ENCODE peak calls at places on chromosomes 2 and 18, in seven cellular contexts. M is left lung, I is astrocyte, W is choroid plexus epithelial cell, Q is ovary, N is GM13977, H is BJ. F is an unnamed sample.
A peak's percentile ranks its signal among the peaks of the same experiment; 100 is the strongest.

GRCh38 chr2:9103663-9104277 is 100.3 kb upstream of the MBOAT2 start:
- DNase-seq in M (no peak), I (no peak), W (no peak), Q (no peak), N (no peak), H (no peak), F (no peak)

GRCh38 chr2:170025223-170025622 is 152.7 kb upstream of the MYO3B start:
- DNase-seq in M (no peak), I (no peak), W (no peak), Q (no peak), N (no peak), H (no peak), F (no peak)

GRCh38 chr2:228268756-228269155 is 87.3 kb upstream of the SPHKAP start:
- DNase-seq in M (no peak), I (no peak), W (no peak), Q (no peak), N (no peak), H (no peak), F (no peak)

GRCh38 chr2:25252291-25253152 is 84.1 kb upstream of the POMC start:
- DNase-seq in M (peak; percentile 88), I (peak; percentile 44), W (peak; percentile 64), Q (peak; percentile 89), N (peak; percentile 93), H (no peak), F (peak; percentile 90)

GRCh38 chr2:236344446-236344845 is 80.2 kb upstream of the ASB18 start:
- DNase-seq in M (no peak), I (no peak), W (no peak), Q (no peak), N (no peak), H (no peak), F (no peak)

GRCh38 chr2:177635696-177636095 is 243.1 kb downstream of the AGPS start:
- DNase-seq in M (no peak), I (no peak), W (no peak), Q (no peak), N (no peak), H (no peak), F (no peak)

GRCh38 chr2:235382091-235383000 is 111.5 kb upstream of the AGAP1 start:
- DNase-seq in M (no peak), I (no peak), W (no peak), Q (no peak), N (no peak), H (no peak), F (no peak)

GRCh38 chr2:45173513-45173912 is 164.3 kb upstream of the SIX2 start:
- DNase-seq in M (no peak), I (peak; percentile 92), W (peak; percentile 90), Q (no peak), N (no peak), H (peak; percentile 81), F (no peak)

GRCh38 chr2:140063356-140063755 is 1283.2 kb upstream of the NXPH2 start:
- DNase-seq in M (no peak), I (no peak), W (no peak), Q (no peak), N (no peak), H (no peak), F (peak; percentile 79)

GRCh38 chr2:220628252-220628651 is 943.9 kb downstream of the EPHA4 start:
- DNase-seq in M (no peak), I (no peak), W (no peak), Q (no peak), N (no peak), H (peak; percentile 3), F (no peak)

GRCh38 chr2:198004173-198004572 is 199.8 kb downstream of the PLCL1 start:
- DNase-seq in M (no peak), I (peak; percentile 2), W (no peak), Q (no peak), N (no peak), H (no peak), F (no peak)

GRCh38 chr2:96156011-96156820 is 11.0 kb upstream of the DUSP2 start:
- DNase-seq in M (no peak), I (no peak), W (no peak), Q (no peak), N (no peak), H (no peak), F (no peak)

GRCh38 chr2:74835831-74836674 is 2.1 kb downstream of the HK2 start:
- DNase-seq in M (no peak), I (peak; percentile 29), W (peak; percentile 60), Q (no peak), N (peak; percentile 78), H (no peak), F (peak; percentile 70)

GRCh38 chr2:46954951-46955571 is 39.5 kb upstream of the MCFD2 start:
- DNase-seq in M (no peak), I (peak; percentile 95), W (peak; percentile 81), Q (peak; percentile 79), N (no peak), H (peak; percentile 73), F (no peak)

GRCh38 chr18:40651163-40651562 is 1303.9 kb upstream of the PIK3C3 start:
- DNase-seq in M (no peak), I (no peak), W (no peak), Q (no peak), N (no peak), H (no peak), F (no peak)

GRCh38 chr2:119476301-119477117 is 44.9 kb downstream of the TMEM37 start:
- DNase-seq in M (peak; percentile 83), I (peak; percentile 36), W (peak; percentile 85), Q (peak; percentile 78), N (peak; percentile 84), H (no peak), F (peak; percentile 74)

GRCh38 chr18:35511833-35512232 is 14.1 kb upstream of the INO80C start:
- DNase-seq in M (no peak), I (no peak), W (no peak), Q (no peak), N (no peak), H (no peak), F (no peak)

GRCh38 chr2:54308186-54308585 is 52.2 kb upstream of the TSPYL6 start:
- DNase-seq in M (no peak), I (no peak), W (no peak), Q (no peak), N (no peak), H (peak; percentile 20), F (no peak)

GRCh38 chr2:152564754-152565551 is 152.3 kb downstream of the PRPF40A start:
- DNase-seq in M (no peak), I (no peak), W (no peak), Q (no peak), N (peak; percentile 39), H (no peak), F (no peak)

GRCh38 chr2:205407984-205408383 is 274.3 kb upstream of the NRP2 start:
- DNase-seq in M (no peak), I (peak; percentile 86), W (peak; percentile 78), Q (no peak), N (no peak), H (peak; percentile 67), F (peak; percentile 37)

GRCh38 chr2:151523825-151524224 is 114.1 kb downstream of the RIF1 start:
- DNase-seq in M (no peak), I (peak; percentile 3), W (no peak), Q (no peak), N (no peak), H (peak; percentile 4), F (no peak)

GRCh38 chr2:190376083-190376482 is 32.1 kb upstream of the MFSD6 start:
- DNase-seq in M (no peak), I (no peak), W (no peak), Q (no peak), N (no peak), H (no peak), F (no peak)

DNA sequence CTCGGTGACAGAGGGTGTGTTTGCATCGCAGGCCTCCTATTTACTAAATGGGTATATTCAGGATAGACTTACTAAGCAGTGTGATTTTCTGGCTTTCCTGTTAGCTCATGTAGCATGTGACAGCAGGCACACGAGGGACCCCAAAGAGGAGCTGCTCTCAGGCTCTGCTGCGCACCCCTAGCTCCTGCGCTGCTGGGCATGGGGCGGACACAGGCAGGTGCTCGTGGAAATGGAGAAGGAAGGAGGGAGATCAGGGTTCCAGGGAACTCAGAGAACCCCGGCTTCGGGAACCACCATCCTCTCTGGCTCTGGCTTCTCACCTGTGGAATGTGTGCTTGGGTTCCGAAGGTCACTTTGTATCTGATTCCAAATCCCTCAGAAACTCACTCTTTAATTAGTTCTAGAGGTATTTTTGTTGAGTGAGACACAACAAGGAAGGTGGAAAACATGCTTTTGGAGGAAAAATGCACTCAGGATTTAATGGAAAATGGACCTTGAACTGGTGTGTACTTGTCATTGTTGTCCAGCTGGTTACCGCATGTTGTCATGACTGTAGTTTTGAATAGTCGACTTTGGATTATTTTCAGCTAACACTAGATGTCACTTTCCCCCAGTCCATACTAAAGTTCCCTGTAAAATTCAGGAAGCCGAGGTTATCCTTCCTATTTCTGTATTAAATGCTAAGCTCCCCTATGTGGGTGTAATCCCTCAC is 3.5 kb downstream of the SNTG2 start:
- DNase-seq in M (peak; percentile 57), I (peak; percentile 2), W (peak; percentile 61), Q (no peak), N (no peak), H (peak; percentile 9), F (peak; percentile 29)
- TF ChIP-seq CTCF in M (no peak), I (peak; percentile 31), W (peak; percentile 47), Q (no peak), N (no peak), H (peak; percentile 49), F (peak; percentile 47)

DNA sequence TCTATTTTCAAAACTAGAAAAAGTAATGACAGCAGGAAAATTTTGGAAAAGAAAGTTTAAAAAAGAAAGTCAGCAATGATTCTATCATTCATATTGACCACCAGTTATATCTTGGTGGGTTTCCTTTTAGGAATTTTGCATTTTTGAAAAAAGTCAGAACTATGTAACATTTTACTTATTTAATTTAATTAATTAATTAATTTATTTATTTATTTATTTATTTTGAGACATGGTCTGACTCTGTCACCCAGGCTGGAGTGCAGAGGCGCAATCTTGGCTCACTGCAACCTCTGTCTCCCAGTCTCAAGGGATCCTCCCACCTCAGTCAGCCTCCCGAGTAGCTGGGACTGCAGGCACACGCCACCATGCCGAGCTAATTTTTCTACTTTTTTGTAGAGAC is 149.9 kb upstream of the ACAA2 start:
- DNase-seq in M (no peak), I (no peak), W (no peak), Q (no peak), N (no peak), H (no peak), F (no peak)
- TF ChIP-seq CTCF in M (no peak), I (no peak), W (no peak), Q (no peak), N (no peak), H (no peak), F (no peak)

DNA sequence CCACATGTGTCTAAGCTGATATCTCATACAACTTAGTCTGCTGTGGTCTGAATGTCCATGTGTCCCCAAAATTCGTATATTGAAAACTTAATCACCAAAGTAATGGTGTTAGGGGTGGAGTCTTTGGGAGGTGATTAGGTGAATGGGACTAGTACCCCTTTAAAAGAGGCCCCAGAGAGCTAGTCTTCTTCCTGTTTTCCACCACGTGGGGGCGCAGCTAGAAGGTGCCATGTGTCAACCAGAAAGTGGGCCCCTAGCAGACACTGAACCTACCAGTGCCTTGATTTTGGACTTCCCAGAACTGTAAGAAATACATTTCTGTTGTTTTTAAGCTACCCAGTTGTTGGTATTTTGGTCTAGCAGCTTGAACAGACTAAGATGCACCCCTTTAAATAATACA is 86.6 kb downstream of the ASB1 start:
- DNase-seq in M (no peak), I (no peak), W (peak; percentile 67), Q (no peak), N (peak; percentile 74), H (no peak), F (peak; percentile 70)
- TF ChIP-seq CTCF in M (peak; percentile 30), I (peak; percentile 37), W (peak; percentile 81), Q (no peak), N (peak; percentile 49), H (peak; percentile 73), F (peak; percentile 78)

GRCh38 chr18:30192216-30192615 is 850.3 kb downstream of the DSC3 start:
- DNase-seq in M (no peak), I (no peak), W (no peak), Q (no peak), N (no peak), H (no peak), F (no peak)
- TF ChIP-seq CTCF in M (no peak), I (no peak), W (no peak), Q (no peak), N (peak; percentile 20), H (no peak), F (no peak)

F was measured in A673.